ENCODE peak calls at places on chromosomes 1 and 21, in five cellular contexts. Y is SK-N-SH, S is GM12878, G is H1, A is HCT116. X is an unnamed sample.

GRCh38 chr1:171754381-171754705 is 12.5 kb upstream of the VAMP4 start:
- DNase-seq in Y (no peak), S (no peak), G (no peak), A (no peak), X (no peak)

GRCh38 chr21:22711636-22712035 is 1713.4 kb downstream of the NCAM2 start:
- DNase-seq in Y (no peak), S (no peak), G (no peak), A (no peak), X (no peak)

GRCh38 chr1:16352842-16353535 is 709 bp upstream of the FBXO42 start:
- DNase-seq in Y (no peak), S (peak; percentile 35), G (no peak), A (no peak), X (no peak)

GRCh38 chr1:7886346-7886745 is 33.5 kb upstream of the UTS2 start:
- DNase-seq in Y (no peak), S (no peak), G (no peak), A (no peak), X (no peak)

GRCh38 chr1:239125027-239125426 is 261.3 kb upstream of the CHRM3 start:
- DNase-seq in Y (no peak), S (no peak), G (peak; percentile 23), A (no peak), X (no peak)

GRCh38 chr1:8121261-8122159 is 95.4 kb upstream of the ERRFI1 start:
- DNase-seq in Y (no peak), S (no peak), G (no peak), A (peak; percentile 95), X (peak; percentile 60)

GRCh38 chr1:219460561-219461511 is 152.1 kb downstream of the ZC3H11B start:
- DNase-seq in Y (no peak), S (peak; percentile 79), G (no peak), A (no peak), X (no peak)

GRCh38 chr1:98458514-98459259 is 202.8 kb upstream of the SNX7 start:
- DNase-seq in Y (no peak), S (no peak), G (peak; percentile 19), A (no peak), X (no peak)

GRCh38 chr1:69499203-69499803 is 68.4 kb upstream of the LRRC7 start:
- DNase-seq in Y (no peak), S (no peak), G (no peak), A (no peak), X (no peak)

GRCh38 chr1:216464489-216464888 is 41.2 kb upstream of the USH2A start:
- DNase-seq in Y (no peak), S (no peak), G (no peak), A (no peak), X (no peak)

GRCh38 chr1:3433596-3434320 is 20.7 kb upstream of the ARHGEF16 start:
- DNase-seq in Y (no peak), S (no peak), G (no peak), A (no peak), X (no peak)
- TF ChIP-seq JUND in Y (no peak), S (no peak), G (no peak), A (no peak), X (no peak)

DNA sequence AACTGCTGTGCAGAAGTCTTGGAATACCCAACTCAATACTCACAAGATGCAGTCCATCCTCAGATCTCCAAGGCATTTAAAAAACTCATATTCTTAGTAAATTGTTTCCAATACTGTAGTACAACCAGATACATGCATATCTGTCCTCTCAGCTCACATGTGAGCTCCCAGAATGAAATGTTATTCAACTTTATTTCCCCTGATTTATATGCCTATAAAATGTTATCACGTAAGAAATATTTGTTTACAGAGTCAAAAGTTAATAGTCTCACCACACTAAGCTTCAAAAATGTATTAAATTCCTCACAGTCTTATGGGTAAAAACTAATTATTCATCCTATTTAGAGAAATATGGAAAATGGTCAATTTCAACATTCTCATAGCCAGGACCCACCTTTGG is 56.6 kb downstream of the LTN1 start:
- DNase-seq in Y (no peak), S (no peak), G (no peak), A (no peak), X (no peak)
- TF ChIP-seq JUND in Y (no peak), S (no peak), G (no peak), A (no peak), X (no peak)

GRCh38 chr1:36187800-36188593 is 32.0 kb downstream of the MAP7D1 start:
- DNase-seq in Y (peak; percentile 86), S (peak; percentile 57), G (no peak), A (peak; percentile 79), X (peak; percentile 89)
- TF ChIP-seq JUND in Y (no peak), S (no peak), G (no peak), A (no peak), X (no peak)

GRCh38 chr21:44058981-44059380 is 46.9 kb downstream of the TRAPPC10 start:
- DNase-seq in Y (no peak), S (no peak), G (no peak), A (no peak), X (no peak)
- TF ChIP-seq JUND in Y (no peak), S (no peak), G (no peak), A (no peak), X (no peak)

DNA sequence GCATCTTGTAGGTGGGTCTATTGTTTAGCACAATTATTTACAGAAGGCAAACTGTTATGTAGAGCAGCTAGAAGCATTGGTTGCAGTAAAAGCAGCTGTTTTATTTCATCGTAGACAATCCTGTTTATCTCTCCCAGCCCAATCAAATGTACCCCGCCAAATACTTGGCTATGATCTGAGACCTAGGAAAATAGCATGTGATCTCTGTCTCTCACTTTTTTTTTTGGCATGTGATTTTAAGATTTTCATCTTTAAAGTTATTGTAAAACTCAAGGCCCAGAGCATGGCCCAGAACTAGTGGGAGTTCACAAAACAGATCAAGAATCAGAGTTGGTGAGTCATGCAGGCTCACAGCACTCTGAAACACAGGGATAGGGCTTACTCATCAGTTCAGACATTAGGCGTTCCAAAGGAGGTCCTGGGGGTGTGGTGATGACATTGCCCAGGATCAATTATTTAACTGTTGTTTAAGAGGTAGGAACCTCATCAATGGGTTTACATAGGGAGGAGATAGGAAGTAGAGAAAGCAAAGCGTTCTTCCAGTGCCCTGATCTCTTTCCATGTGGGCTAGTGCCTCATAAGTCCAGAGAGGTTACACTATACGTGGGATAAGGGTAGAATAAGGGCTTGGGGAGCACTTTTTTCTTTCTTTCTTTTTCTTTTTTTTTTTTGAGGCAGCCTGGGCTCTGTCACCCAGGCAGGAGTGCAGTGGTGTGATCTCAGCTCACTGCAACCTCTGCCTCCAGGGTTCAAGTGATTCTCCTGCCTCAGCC is 40.3 kb downstream of the TBX19 start:
- DNase-seq in Y (no peak), S (no peak), G (no peak), A (peak; percentile 71), X (no peak)
- TF ChIP-seq JUND in Y (peak; percentile 82), S (no peak), G (peak; percentile 18), A (peak; percentile 86), X (no peak)

GRCh38 chr1:37808369-37809319 is 636 bp upstream of the YRDC start:
- DNase-seq in Y (peak; percentile 93), S (no peak), G (no peak), A (no peak), X (peak; percentile 70)
- TF ChIP-seq JUND in Y (peak; percentile 6), S (no peak), G (no peak), A (no peak), X (no peak)

GRCh38 chr1:53902235-53902920 is 8.4 kb downstream of the DIO1 start:
- DNase-seq in Y (no peak), S (no peak), G (no peak), A (no peak), X (no peak)
- TF ChIP-seq JUND in Y (no peak), S (no peak), G (no peak), A (no peak), X (no peak)

DNA sequence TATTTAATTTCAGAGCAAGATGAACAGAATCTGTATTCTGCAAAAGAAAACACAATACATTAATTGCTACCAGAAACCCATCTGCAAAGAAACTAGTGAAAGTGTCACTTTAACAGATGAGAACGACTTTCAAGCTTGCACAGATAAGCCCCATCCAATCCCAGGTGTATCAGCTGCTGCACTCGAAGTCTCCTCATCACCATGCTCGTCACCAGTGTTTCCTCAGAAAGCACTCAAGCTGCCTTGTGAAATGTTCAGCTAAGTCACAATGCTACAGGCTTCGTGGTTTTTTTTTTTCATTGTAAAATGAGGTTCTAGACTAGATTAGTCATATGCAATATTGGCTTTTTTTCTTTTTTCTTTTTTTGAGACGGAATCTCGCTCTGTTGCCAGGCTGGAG is 3.3 kb upstream of the TOMM20 start:
- DNase-seq in Y (no peak), S (no peak), G (no peak), A (no peak), X (no peak)
- TF ChIP-seq JUND in Y (no peak), S (no peak), G (no peak), A (no peak), X (no peak)

DNA sequence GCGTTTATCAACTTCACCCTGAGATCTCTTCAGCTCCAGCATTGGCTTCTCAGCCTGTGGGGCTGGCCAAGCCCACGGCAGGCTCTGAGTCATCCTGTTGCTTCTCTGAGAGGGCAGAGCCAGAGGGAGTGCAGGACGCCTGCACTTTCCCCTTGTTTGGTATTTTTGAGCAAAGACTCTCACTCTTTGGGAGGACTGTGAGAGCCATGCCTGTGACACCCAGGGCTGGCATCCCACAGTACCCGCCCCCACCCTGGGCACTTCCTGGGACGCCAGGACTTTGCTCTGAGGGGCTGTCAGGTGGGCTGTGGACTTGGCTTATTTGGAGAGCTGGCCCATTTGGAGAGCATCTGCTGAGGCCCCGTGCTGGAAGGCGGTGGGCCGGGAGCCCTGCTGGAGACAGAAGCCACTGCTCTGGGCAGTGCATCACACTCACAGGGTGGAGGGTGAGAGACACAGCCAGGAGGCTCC is 37.4 kb downstream of the VANGL1 start:
- DNase-seq in Y (no peak), S (no peak), G (no peak), A (no peak), X (no peak)
- TF ChIP-seq JUND in Y (peak; percentile 53), S (no peak), G (no peak), A (no peak), X (no peak)

X was measured in T47D.